ENCODE peak calls at places on chromosomes 3 and 15, in four cellular contexts. Q is GM23248, Y is uterus, I is fibroblast of lung. U is an unnamed sample.

GRCh38 chr3:50336452-50337174 is 4.0 kb downstream of the RASSF1 start:
- DNase-seq in Y (no peak), Q (peak), I (peak), U (no peak)

GRCh38 chr3:128584412-128585020 is 66.1 kb downstream of the RPN1 start:
- DNase-seq in I (peak), Y (peak), Q (peak), U (peak)

GRCh38 chr3:94184781-94185180 is 121.9 kb downstream of the NSUN3 start:
- DNase-seq in I (peak), Y (no peak), Q (peak), U (no peak)

GRCh38 chr3:144496116-144496835 is 524.7 kb downstream of the DIPK2A start:
- DNase-seq in Y (no peak), I (no peak), Q (peak), U (no peak)

GRCh38 chr3:4311496-4311895 is 8.3 kb downstream of the SETMAR start:
- DNase-seq in Y (no peak), Q (no peak), I (no peak), U (no peak)

GRCh38 chr15:65732698-65733097 is 59.4 kb downstream of the DENND4A start:
- DNase-seq in Q (no peak), I (no peak), Y (no peak), U (no peak)

GRCh38 chr3:29072626-29073025 is 208.2 kb upstream of the RBMS3 start:
- DNase-seq in Y (no peak), Q (peak), I (peak), U (no peak)

GRCh38 chr3:127063916-127064315 is 81.0 kb downstream of the PLXNA1 start:
- DNase-seq in Y (no peak), Q (no peak), I (no peak), U (no peak)

GRCh38 chr3:127002195-127003174 is 19.6 kb downstream of the PLXNA1 start:
- DNase-seq in I (peak), Q (peak), Y (peak), U (no peak)

GRCh38 chr3:13113346-13114335 is 40.4 kb upstream of the IQSEC1 start:
- DNase-seq in I (no peak), Q (no peak), Y (no peak), U (no peak)

GRCh38 chr15:66908503-66909095 is 156.8 kb upstream of the SMAD3 start:
- DNase-seq in Y (no peak), Q (peak), I (no peak), U (peak)

GRCh38 chr3:52532838-52533622 is 627 bp downstream of the NT5DC2 start:
- DNase-seq in Q (peak), Y (peak), I (peak), U (peak)

GRCh38 chr3:4983739-4984510 is 4.7 kb downstream of the BHLHE40 start:
- DNase-seq in Y (peak), I (peak), Q (peak), U (no peak)

GRCh38 chr3:43699864-43700263 is 9.1 kb downstream of the ABHD5 start:
- DNase-seq in I (no peak), Y (no peak), Q (peak), U (peak)

GRCh38 chr3:128282392-128283196 is 129.3 kb downstream of the EEFSEC start:
- DNase-seq in Q (peak), Y (peak), I (peak), U (no peak)

GRCh38 chr15:58306591-58307312 is 125.0 kb upstream of the LIPC start:
- DNase-seq in Y (no peak), I (peak), Q (peak), U (no peak)

GRCh38 chr3:40691598-40691905 is 166.8 kb downstream of the ZNF621 start:
- DNase-seq in I (no peak), Q (no peak), Y (no peak), U (no peak)

GRCh38 chr3:14540821-14541385 is 761 bp upstream of the GRIP2 start:
- DNase-seq in Y (no peak), Q (no peak), I (no peak), U (no peak)

GRCh38 chr15:67746022-67746421 is 79.3 kb upstream of the SKOR1 start:
- DNase-seq in Q (peak), I (no peak), Y (no peak), U (no peak)

GRCh38 chr3:169348981-169349942 is 314.2 kb downstream of the MECOM start:
- DNase-seq in Y (no peak), Q (peak), I (peak), U (no peak)

GRCh38 chr3:106765342-106765741 is 611.9 kb upstream of the CCDC54 start:
- DNase-seq in I (peak), Y (no peak), Q (peak), U (no peak)

GRCh38 chr3:127036209-127037020 is 53.5 kb downstream of the PLXNA1 start:
- DNase-seq in Y (no peak), I (no peak), Q (no peak), U (no peak)

GRCh38 chr15:69756440-69756839 is 303.8 kb downstream of the RPLP1 start:
- DNase-seq in Y (no peak), Q (no peak), I (no peak), U (no peak)

GRCh38 chr3:139532996-139533395 is 6.5 kb downstream of the RBP1 start:
- DNase-seq in Y (no peak), Q (no peak), I (peak), U (no peak)

GRCh38 chr3:62139957-62140356 is 233.4 kb downstream of the FEZF2 start:
- DNase-seq in I (no peak), Q (peak), Y (no peak), U (no peak)
- H3K27ac ChIP-seq in I (no peak), Q (no peak), Y (no peak), U (no peak)

GRCh38 chr3:186318135-186318534 is 43.9 kb downstream of the DGKG start:
- DNase-seq in I (peak), Y (no peak), Q (no peak), U (no peak)

GRCh38 chr3:186315581-186316354 is 46.3 kb downstream of the DGKG start:
- DNase-seq in Y (no peak), I (peak), Q (peak), U (no peak)

GRCh38 chr3:186316666-186317260 is 45.3 kb downstream of the DGKG start:
- DNase-seq in I (peak), Y (no peak), Q (no peak), U (no peak)

GRCh38 chr3:186319988-186320387 is 42.0 kb downstream of the DGKG start:
- DNase-seq in Q (no peak), I (no peak), Y (no peak), U (no peak)

DNA sequence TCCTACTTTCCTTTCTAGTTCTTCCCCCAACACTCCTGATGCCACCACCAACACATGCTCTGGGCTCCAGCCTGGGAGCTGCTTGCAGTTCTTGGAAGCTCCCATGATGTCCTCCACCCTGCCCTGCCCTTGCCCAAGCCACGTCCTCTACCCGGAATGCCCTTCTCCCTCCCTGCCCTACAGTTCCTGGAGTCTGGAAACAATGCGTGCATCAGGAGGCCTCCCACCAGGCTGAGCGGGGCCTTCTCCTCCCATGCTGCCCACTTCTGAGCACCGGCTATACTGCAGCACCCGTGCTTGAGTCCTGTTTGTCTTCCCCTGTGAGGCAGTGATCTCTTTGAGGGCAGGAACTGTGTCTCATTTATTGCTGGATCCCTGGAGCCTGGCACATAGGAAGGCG is 44.6 kb downstream of the DGKG start:
- DNase-seq in I (no peak), Q (no peak), Y (no peak), U (no peak)
- H3K27ac ChIP-seq in I (no peak), Q (no peak), Y (no peak), U (no peak)

DNA sequence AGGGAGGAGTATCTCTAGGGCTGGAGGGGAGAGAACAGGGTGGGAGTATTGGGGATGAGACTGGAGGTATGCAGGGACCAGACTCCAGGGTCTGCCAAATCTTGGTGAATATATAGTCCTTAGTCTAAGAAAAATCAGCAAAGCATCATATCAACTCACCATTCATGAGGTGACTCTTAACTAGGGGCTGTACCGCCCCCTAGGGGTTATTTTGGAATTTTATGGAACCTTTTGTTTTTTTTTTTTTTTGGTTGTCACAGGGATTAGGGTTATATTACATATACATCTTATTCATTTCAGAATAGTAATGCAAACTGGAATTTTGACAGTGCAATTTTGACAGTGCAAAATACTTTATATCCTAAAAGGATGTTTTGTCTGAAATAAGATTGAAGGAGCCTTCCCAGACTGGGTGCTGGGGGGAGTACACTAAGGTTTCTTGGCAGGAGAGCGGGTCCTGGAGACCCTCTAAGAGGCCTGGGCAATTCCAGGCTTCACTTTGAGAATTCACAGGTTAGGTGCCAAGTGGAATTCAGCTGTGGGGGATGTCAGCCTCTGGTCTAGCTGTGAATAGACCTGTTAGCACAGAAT is 7.5 kb downstream of the CMTM7 start:
- DNase-seq in I (no peak), Y (no peak), Q (peak), U (peak)
- H3K27ac ChIP-seq in I (no peak), Y (no peak), Q (no peak), U (no peak)

GRCh38 chr15:77506311-77507150 is 85.8 kb downstream of the HMG20A start:
- DNase-seq in I (peak), Y (peak), Q (no peak), U (no peak)

GRCh38 chr15:77508541-77509505 is 88.1 kb downstream of the HMG20A start:
- DNase-seq in I (peak), Y (peak), Q (peak), U (no peak)

GRCh38 chr15:77507911-77508310 is 87.2 kb downstream of the HMG20A start:
- DNase-seq in Q (peak), I (peak), Y (peak), U (no peak)

GRCh38 chr15:77505556-77505955 is 84.9 kb downstream of the HMG20A start:
- DNase-seq in Q (no peak), I (no peak), Y (no peak), U (no peak)

DNA sequence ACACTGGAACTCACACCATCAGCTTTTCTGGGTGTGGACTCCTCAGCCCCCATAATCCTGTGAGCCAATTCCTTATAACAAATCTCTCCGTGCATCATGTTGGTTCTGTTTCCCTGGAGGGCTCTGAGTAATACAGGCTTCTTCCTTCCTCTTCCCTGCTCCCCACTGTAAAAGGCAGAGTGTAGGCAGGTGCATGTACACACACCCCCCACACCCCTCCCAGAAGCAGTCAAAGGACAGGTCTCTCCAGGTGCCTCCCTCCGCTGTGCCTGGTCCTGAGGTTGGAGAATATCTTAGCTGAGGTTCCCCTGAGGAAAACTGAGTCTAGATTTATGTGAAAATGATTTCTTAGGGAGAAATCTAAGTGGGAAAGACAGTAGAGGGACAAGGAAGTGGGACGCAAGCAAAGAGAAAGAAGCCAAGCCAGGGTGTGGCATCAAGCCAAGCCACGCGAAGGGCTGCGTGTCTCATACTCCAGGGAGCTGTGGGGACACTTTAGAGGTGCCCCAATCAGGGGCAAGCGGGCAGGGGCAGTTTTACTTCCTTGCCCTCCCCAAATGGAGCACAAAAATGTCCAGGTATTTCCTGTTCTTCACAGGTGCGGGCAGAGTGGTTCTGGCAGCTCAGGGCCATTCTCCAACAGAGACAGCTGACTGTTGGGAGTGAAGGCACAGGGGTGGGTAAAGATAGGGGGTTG is 86.6 kb downstream of the HMG20A start:
- DNase-seq in Q (peak), Y (no peak), I (peak), U (no peak)
- H3K27ac ChIP-seq in Q (no peak), Y (peak), I (no peak), U (no peak)